ENCODE peak calls at places on chromosomes 6 and 20, in seven cellular contexts. D is GM03348; N is ovary; W is HS-27A; L is KG1; R is activated CD8-positive, alpha-beta memory T cell treated with anti-CD3 and anti-CD28 coated beads for 24 hours; F is H4. V is an unnamed sample.

GRCh38 chr6:55636406-55637102 is 57.6 kb upstream of the HMGCLL1 start:
- DNase-seq in D (no peak), N (no peak), W (no peak), L (no peak), R (no peak), F (peak; percentile 28), V (no peak)

GRCh38 chr6:144036064-144036873 is 28.2 kb upstream of the PLAGL1 start:
- DNase-seq in D (peak; percentile 37), N (no peak), W (no peak), L (peak; percentile 69), R (no peak), F (peak; percentile 10), V (peak; percentile 14)

GRCh38 chr6:82013561-82014275 is 233.8 kb downstream of the IBTK start:
- DNase-seq in D (no peak), N (no peak), W (no peak), L (no peak), R (no peak), F (no peak), V (no peak)

GRCh38 chr20:35947489-35947888 is 6.8 kb downstream of the SCAND1 start:
- DNase-seq in D (peak; percentile 27), N (no peak), W (no peak), L (no peak), R (no peak), F (peak; percentile 49), V (no peak)

GRCh38 chr6:114580882-114581281 is 238.1 kb upstream of the HS3ST5 start:
- DNase-seq in D (no peak), N (no peak), W (no peak), L (no peak), R (no peak), F (no peak), V (no peak)

GRCh38 chr20:39876974-39877615 is 811.9 kb downstream of the MAFB start:
- DNase-seq in D (no peak), N (no peak), W (no peak), L (no peak), R (no peak), F (no peak), V (no peak)

GRCh38 chr20:63625771-63626423 is 1.0 kb downstream of the GMEB2 start:
- DNase-seq in D (peak; percentile 25), N (peak; percentile 63), W (no peak), L (no peak), R (peak; percentile 84), F (no peak), V (no peak)

GRCh38 chr6:34035161-34035560 is 110.7 kb downstream of the GRM4 start:
- DNase-seq in D (no peak), N (no peak), W (no peak), L (no peak), R (no peak), F (no peak), V (no peak)

GRCh38 chr20:16115891-16116577 is 457.2 kb downstream of the KIF16B start:
- DNase-seq in D (no peak), N (no peak), W (no peak), L (no peak), R (no peak), F (no peak), V (no peak)

GRCh38 chr6:7504041-7504440 is 37.4 kb upstream of the DSP start:
- DNase-seq in D (no peak), N (no peak), W (no peak), L (no peak), R (no peak), F (no peak), V (no peak)

GRCh38 chr6:31614674-31615578 is at the start of gene AIF1:
- DNase-seq in D (no peak), N (no peak), W (no peak), L (no peak), R (no peak), F (no peak), V (no peak)

GRCh38 chr6:44064089-44064947 is 62.9 kb downstream of the MRPL14 start:
- DNase-seq in D (peak; percentile 83), N (no peak), W (no peak), L (no peak), R (no peak), F (peak; percentile 92), V (no peak)

GRCh38 chr6:160428069-160428430 is 79.9 kb downstream of the SLC22A3 start:
- DNase-seq in D (no peak), N (peak; percentile 92), W (no peak), L (no peak), R (no peak), F (peak; percentile 10), V (no peak)

GRCh38 chr6:71289039-71289801 is 609 bp downstream of the OGFRL1 start:
- DNase-seq in D (peak; percentile 43), N (peak; percentile 37), W (no peak), L (no peak), R (peak; percentile 81), F (no peak), V (no peak)

GRCh38 chr20:35012227-35013069 is 56.8 kb downstream of the MYH7B start:
- DNase-seq in D (no peak), N (no peak), W (no peak), L (no peak), R (peak; percentile 21), F (no peak), V (no peak)

GRCh38 chr6:99520855-99521556 is 5.8 kb upstream of the USP45 start:
- DNase-seq in D (peak; percentile 94), N (peak; percentile 84), W (no peak), L (peak; percentile 38), R (peak; percentile 90), F (peak; percentile 70), V (peak; percentile 79)

GRCh38 chr20:39289316-39289715 is 327.2 kb downstream of the DHX35 start:
- DNase-seq in D (no peak), N (no peak), W (no peak), L (no peak), R (no peak), F (no peak), V (no peak)

GRCh38 chr20:38671701-38672292 is 52.5 kb upstream of the SLC32A1 start:
- DNase-seq in D (no peak), N (no peak), W (no peak), L (no peak), R (no peak), F (no peak), V (no peak)

GRCh38 chr6:74657033-74657432 is 548.8 kb downstream of the COL12A1 start:
- DNase-seq in D (peak; percentile 71), N (no peak), W (no peak), L (no peak), R (no peak), F (peak; percentile 28), V (no peak)

GRCh38 chr6:100823041-100823440 is 58.1 kb downstream of the ASCC3 start:
- DNase-seq in D (no peak), N (no peak), W (no peak), L (no peak), R (no peak), F (no peak), V (no peak)

GRCh38 chr6:159098636-159099106 is 53.9 kb upstream of the TAGAP start:
- DNase-seq in D (no peak), N (no peak), W (no peak), L (no peak), R (peak; percentile 83), F (no peak), V (peak; percentile 70)

GRCh38 chr6:105781248-105781647 is 304.9 kb upstream of the PRDM1 start:
- DNase-seq in D (no peak), N (no peak), W (no peak), L (no peak), R (peak; percentile 66), F (no peak), V (no peak)

GRCh38 chr20:53935353-53936084 is 134.9 kb downstream of the BCAS1 start:
- DNase-seq in D (no peak), N (no peak), W (no peak), L (no peak), R (no peak), F (peak; percentile 26), V (no peak)

GRCh38 chr20:52948491-52948890 is 23.7 kb upstream of the TSHZ2 start:
- DNase-seq in D (no peak), N (no peak), W (no peak), L (no peak), R (no peak), F (no peak), V (no peak)

GRCh38 chr6:158328952-158329351 is 16.7 kb downstream of the TULP4 start:
- DNase-seq in D (no peak), N (no peak), W (no peak), L (no peak), R (no peak), F (no peak), V (no peak)

GRCh38 chr20:60752741-60753420 is 499.2 kb upstream of the CDH4 start:
- DNase-seq in D (no peak), N (no peak), W (no peak), L (no peak), R (no peak), F (no peak), V (no peak)

GRCh38 chr20:57079016-57080005 is 187.1 kb downstream of the BMP7 start:
- DNase-seq in D (no peak), N (no peak), W (no peak), L (no peak), R (no peak), F (no peak), V (no peak)

GRCh38 chr6:133187114-133187513 is 54.0 kb upstream of the EYA4 start:
- DNase-seq in D (no peak), N (no peak), W (no peak), L (no peak), R (no peak), F (no peak), V (no peak)

GRCh38 chr6:117605169-117605826 is 3.0 kb upstream of the GOPC start:
- DNase-seq in D (peak; percentile 80), N (no peak), W (peak; percentile 40), L (peak; percentile 28), R (no peak), F (peak; percentile 72), V (peak; percentile 28)

GRCh38 chr6:113120577-113121285 is 736.4 kb upstream of the MARCKS start:
- DNase-seq in D (peak; percentile 53), N (no peak), W (peak; percentile 98), L (no peak), R (no peak), F (peak; percentile 89), V (no peak)

GRCh38 chr20:61954276-61955021 is 111.2 kb downstream of the TAF4 start:
- DNase-seq in D (no peak), N (peak; percentile 51), W (no peak), L (no peak), R (no peak), F (no peak), V (no peak)

GRCh38 chr20:18188446-18188845 is 50.8 kb downstream of the KAT14 start:
- DNase-seq in D (peak; percentile 75), N (no peak), W (no peak), L (no peak), R (no peak), F (no peak), V (no peak)

GRCh38 chr6:99471638-99472037 is 43.6 kb downstream of the USP45 start:
- DNase-seq in D (no peak), N (no peak), W (no peak), L (no peak), R (no peak), F (no peak), V (no peak)

GRCh38 chr6:45567879-45568278 is 190.1 kb upstream of the SUPT3H start:
- DNase-seq in D (no peak), N (no peak), W (no peak), L (no peak), R (no peak), F (no peak), V (no peak)

GRCh38 chr6:111573892-111574800 is 31.5 kb downstream of the TRAF3IP2 start:
- DNase-seq in D (peak; percentile 60), N (no peak), W (no peak), L (no peak), R (no peak), F (peak; percentile 71), V (no peak)